ENCODE peak calls at places on chromosome X, in six cellular contexts. One of them, this sample, is unnamed.

GRCh38 chrX:133390647-133391046 is 24.6 kb downstream of the GPC4 start:
- DNase-seq in lower lobe of right lung: no peak
- DNase-seq in ACHN: no peak
- DNase-seq in tibial artery: no peak
- DNase-seq in AG04450: no peak
- DNase-seq in foreskin fibroblast: no peak
- DNase-seq in this sample: no peak

GRCh38 chrX:83658731-83659130 is 150.6 kb downstream of the POU3F4 start:
- DNase-seq in tibial artery: no peak
- DNase-seq in foreskin fibroblast: no peak
- DNase-seq in ACHN: no peak
- DNase-seq in AG04450: no peak
- DNase-seq in lower lobe of right lung: no peak
- DNase-seq in this sample: no peak

GRCh38 chrX:49163555-49164419 is 1.2 kb downstream of the MAGIX start:
- DNase-seq in foreskin fibroblast: peak; percentile 91
- DNase-seq in tibial artery: peak; percentile 93
- DNase-seq in lower lobe of right lung: peak; percentile 91
- DNase-seq in ACHN: peak; percentile 72
- DNase-seq in AG04450: no peak
- DNase-seq in this sample: peak; percentile 89

GRCh38 chrX:75076429-75076828 is 79.7 kb downstream of the ABCB7 start:
- DNase-seq in lower lobe of right lung: no peak
- DNase-seq in AG04450: no peak
- DNase-seq in foreskin fibroblast: no peak
- DNase-seq in ACHN: no peak
- DNase-seq in tibial artery: no peak
- DNase-seq in this sample: no peak

GRCh38 chrX:39809326-39809725 is 288.4 kb downstream of the BCOR start:
- DNase-seq in foreskin fibroblast: peak; percentile 83
- DNase-seq in AG04450: no peak
- DNase-seq in tibial artery: no peak
- DNase-seq in ACHN: no peak
- DNase-seq in lower lobe of right lung: no peak
- DNase-seq in this sample: no peak

GRCh38 chrX:9293051-9293496 is 171.8 kb upstream of the TBL1X start:
- DNase-seq in AG04450: no peak
- DNase-seq in ACHN: no peak
- DNase-seq in foreskin fibroblast: no peak
- DNase-seq in tibial artery: no peak
- DNase-seq in lower lobe of right lung: no peak
- DNase-seq in this sample: no peak

GRCh38 chrX:118216086-118216485 is 99.5 kb upstream of the KLHL13 start:
- DNase-seq in lower lobe of right lung: no peak
- DNase-seq in foreskin fibroblast: peak; percentile 9
- DNase-seq in AG04450: no peak
- DNase-seq in tibial artery: no peak
- DNase-seq in ACHN: peak; percentile 70
- DNase-seq in this sample: no peak

GRCh38 chrX:101552714-101553113 is 2.4 kb downstream of the ARMCX1 start:
- DNase-seq in AG04450: no peak
- DNase-seq in foreskin fibroblast: no peak
- DNase-seq in ACHN: no peak
- DNase-seq in lower lobe of right lung: no peak
- DNase-seq in tibial artery: no peak
- DNase-seq in this sample: no peak

GRCh38 chrX:55713635-55714034 is 3.9 kb upstream of the RRAGB start:
- DNase-seq in AG04450: no peak
- DNase-seq in ACHN: no peak
- DNase-seq in lower lobe of right lung: no peak
- DNase-seq in foreskin fibroblast: no peak
- DNase-seq in tibial artery: no peak
- DNase-seq in this sample: no peak

GRCh38 chrX:10230222-10230621 is 73.4 kb downstream of the CLCN4 start:
- DNase-seq in ACHN: no peak
- DNase-seq in foreskin fibroblast: no peak
- DNase-seq in tibial artery: no peak
- DNase-seq in AG04450: no peak
- DNase-seq in lower lobe of right lung: no peak
- DNase-seq in this sample: no peak

GRCh38 chrX:78029663-78030062 is 60.2 kb upstream of the PGAM4 start:
- DNase-seq in tibial artery: no peak
- DNase-seq in lower lobe of right lung: no peak
- DNase-seq in foreskin fibroblast: peak; percentile 52
- DNase-seq in AG04450: no peak
- DNase-seq in ACHN: peak; percentile 41
- DNase-seq in this sample: peak; percentile 8

GRCh38 chrX:51456246-51456645 is 40.1 kb downstream of the NUDT11 start:
- DNase-seq in foreskin fibroblast: no peak
- DNase-seq in tibial artery: no peak
- DNase-seq in AG04450: no peak
- DNase-seq in lower lobe of right lung: no peak
- DNase-seq in ACHN: no peak
- DNase-seq in this sample: no peak

GRCh38 chrX:17500145-17500579 is 125.2 kb downstream of the NHS start:
- DNase-seq in tibial artery: no peak
- DNase-seq in foreskin fibroblast: peak; percentile 58
- DNase-seq in ACHN: no peak
- DNase-seq in lower lobe of right lung: no peak
- DNase-seq in AG04450: no peak
- DNase-seq in this sample: peak; percentile 44

GRCh38 chrX:119887721-119888425 is 7.8 kb upstream of the AKAP14 start:
- DNase-seq in foreskin fibroblast: peak; percentile 73
- DNase-seq in AG04450: no peak
- DNase-seq in tibial artery: no peak
- DNase-seq in ACHN: peak; percentile 59
- DNase-seq in lower lobe of right lung: peak; percentile 80
- DNase-seq in this sample: peak; percentile 78

GRCh38 chrX:48083212-48083611 is 11.8 kb upstream of the ZNF630 start:
- DNase-seq in tibial artery: peak; percentile 58
- DNase-seq in lower lobe of right lung: no peak
- DNase-seq in foreskin fibroblast: peak; percentile 64
- DNase-seq in AG04450: peak; percentile 2
- DNase-seq in ACHN: peak; percentile 27
- DNase-seq in this sample: peak; percentile 53

GRCh38 chrX:114581528-114582263 is 2.2 kb upstream of the HTR2C start:
- DNase-seq in lower lobe of right lung: no peak
- DNase-seq in AG04450: no peak
- DNase-seq in ACHN: no peak
- DNase-seq in foreskin fibroblast: peak; percentile 3
- DNase-seq in tibial artery: no peak
- DNase-seq in this sample: peak; percentile 25

GRCh38 chrX:72308566-72309296 is 3.0 kb upstream of the CITED1 start:
- DNase-seq in ACHN: peak; percentile 39
- DNase-seq in foreskin fibroblast: peak; percentile 75
- DNase-seq in tibial artery: peak; percentile 64
- DNase-seq in lower lobe of right lung: peak; percentile 53
- DNase-seq in AG04450: peak; percentile 13
- DNase-seq in this sample: peak; percentile 69

GRCh38 chrX:30489323-30489722 is 88.2 kb downstream of the TASL start:
- DNase-seq in foreskin fibroblast: peak; percentile 2
- DNase-seq in AG04450: no peak
- DNase-seq in lower lobe of right lung: no peak
- DNase-seq in tibial artery: no peak
- DNase-seq in ACHN: no peak
- DNase-seq in this sample: no peak

GRCh38 chrX:134460861-134461218 is 875 bp downstream of the HPRT1 start:
- DNase-seq in AG04450: no peak
- DNase-seq in ACHN: peak; percentile 3
- DNase-seq in lower lobe of right lung: no peak
- DNase-seq in foreskin fibroblast: peak; percentile 25
- DNase-seq in tibial artery: no peak
- DNase-seq in this sample: peak; percentile 13

GRCh38 chrX:2677764-2678163 is 13.3 kb upstream of the CD99 start:
- DNase-seq in lower lobe of right lung: peak; percentile 55
- DNase-seq in AG04450: peak; percentile 98
- DNase-seq in tibial artery: peak; percentile 90
- DNase-seq in foreskin fibroblast: peak; percentile 99
- DNase-seq in ACHN: peak; percentile 80
- DNase-seq in this sample: peak; percentile 80

GRCh38 chrX:23815376-23815775 is 32.4 kb downstream of the SAT1 start:
- DNase-seq in ACHN: no peak
- DNase-seq in tibial artery: no peak
- DNase-seq in AG04450: no peak
- DNase-seq in lower lobe of right lung: no peak
- DNase-seq in foreskin fibroblast: no peak
- DNase-seq in this sample: no peak

GRCh38 chrX:77924320-77924859 is 13.9 kb downstream of the ATP7A start:
- DNase-seq in tibial artery: no peak
- DNase-seq in lower lobe of right lung: no peak
- DNase-seq in foreskin fibroblast: no peak
- DNase-seq in AG04450: no peak
- DNase-seq in ACHN: no peak
- DNase-seq in this sample: no peak

GRCh38 chrX:49934729-49935128 is 12.3 kb downstream of the CLCN5 start:
- DNase-seq in lower lobe of right lung: no peak
- DNase-seq in ACHN: no peak
- DNase-seq in tibial artery: no peak
- DNase-seq in AG04450: no peak
- DNase-seq in foreskin fibroblast: no peak
- DNase-seq in this sample: no peak

GRCh38 chrX:129566081-129566480 is 26.0 kb downstream of the OCRL start:
- DNase-seq in tibial artery: no peak
- DNase-seq in ACHN: no peak
- DNase-seq in AG04450: no peak
- DNase-seq in foreskin fibroblast: peak; percentile 30
- DNase-seq in lower lobe of right lung: no peak
- DNase-seq in this sample: no peak

GRCh38 chrX:20362268-20363002 is 95.7 kb upstream of the RPS6KA3 start:
- DNase-seq in lower lobe of right lung: no peak
- DNase-seq in foreskin fibroblast: peak; percentile 47
- DNase-seq in tibial artery: no peak
- DNase-seq in AG04450: no peak
- DNase-seq in ACHN: peak; percentile 32
- DNase-seq in this sample: peak; percentile 63

This sample was measured in hepatocyte.